ENCODE peak calls at places on chromosomes 12 and 14, in nine cellular contexts. J is CD8-positive, alpha-beta T cell; N is transverse colon; M is T follicular helper cell; B is activated CD8-positive, alpha-beta memory T cell treated with anti-CD3 and anti-CD28 coated beads, Interleukin-2, amount 50 U/mL, for 4 hours; G is A549; S is brain microvascular endothelial cell; O is PC-9; Q is thoracic aorta. E is an unnamed sample.

GRCh38 chr14:102504302-102504950 is 5.2 kb downstream of the ANKRD9 start:
- DNase-seq in Q (no peak), N (no peak), O (no peak), M (no peak), B (no peak), J (no peak), S (no peak), G (no peak), E (no peak)

GRCh38 chr14:45359766-45360165 is 106.8 kb upstream of the MIS18BP1 start:
- DNase-seq in M (no peak), B (no peak), O (no peak), S (no peak), N (no peak), Q (no peak), J (no peak), G (no peak), E (no peak)

GRCh38 chr12:131990066-131990979 is 40.6 kb downstream of the EP400 start:
- DNase-seq in O (no peak), B (no peak), G (no peak), Q (no peak), M (no peak), J (no peak), S (peak; percentile 45), N (no peak), E (no peak)

GRCh38 chr12:113104953-113105510 is 30.5 kb downstream of the RASAL1 start:
- DNase-seq in B (no peak), N (no peak), M (no peak), Q (no peak), J (no peak), G (no peak), O (no peak), S (no peak), E (no peak)

GRCh38 chr14:67863223-67863622 is 43.6 kb downstream of the RAD51B start:
- DNase-seq in N (no peak), G (no peak), M (no peak), O (peak; percentile 22), B (no peak), S (no peak), Q (no peak), J (no peak), E (no peak)

GRCh38 chr12:127516467-127516866 is 750.5 kb upstream of the TMEM132C start:
- DNase-seq in M (no peak), Q (no peak), J (no peak), N (no peak), O (no peak), S (peak; percentile 54), B (no peak), G (no peak), E (no peak)

GRCh38 chr12:29653286-29653685 is 130.5 kb downstream of the TMTC1 start:
- DNase-seq in J (no peak), B (no peak), S (no peak), N (no peak), Q (no peak), G (no peak), M (no peak), O (no peak), E (no peak)

GRCh38 chr12:50505386-50505827 is 622 bp downstream of the DIP2B start:
- DNase-seq in B (peak; percentile 32), O (no peak), G (no peak), N (peak; percentile 33), J (peak; percentile 39), S (peak; percentile 1), Q (no peak), M (no peak), E (no peak)

GRCh38 chr12:78970041-78970440 is 105.5 kb downstream of the SYT1 start:
- DNase-seq in S (no peak), B (no peak), J (no peak), M (no peak), N (no peak), Q (no peak), G (no peak), O (no peak), E (no peak)

E was measured in NCI-H1930.